ENCODE peak calls at places on chromosome 15, in seven cellular contexts. L, I, N, E, H, V and S are unnamed samples.
A peak's percentile ranks its signal among the peaks of the same experiment; 100 is the strongest.

GRCh38 chr15:36844453-36845094 is 255.8 kb downstream of the MEIS2 start:
- DNase-seq in L (no peak), I (no peak), N (no peak), E (no peak), H (no peak), V (no peak), S (no peak)

GRCh38 chr15:96102631-96103030 is 227.9 kb upstream of the NR2F2 start:
- DNase-seq in L (no peak), I (no peak), N (no peak), E (no peak), H (no peak), V (no peak), S (no peak)

GRCh38 chr15:51738553-51738952 is 1.1 kb upstream of the LYSMD2 start:
- DNase-seq in L (no peak), I (no peak), N (no peak), E (no peak), H (no peak), V (no peak), S (no peak)

GRCh38 chr15:32908135-32908801 is 190.5 kb downstream of the GREM1 start:
- DNase-seq in L (no peak), I (no peak), N (no peak), E (no peak), H (no peak), V (no peak), S (no peak)

GRCh38 chr15:89326316-89326715 is 8.3 kb downstream of the POLG start:
- DNase-seq in L (no peak), I (no peak), N (no peak), E (no peak), H (no peak), V (no peak), S (no peak)

GRCh38 chr15:92079047-92079446 is 225.5 kb downstream of the SLCO3A1 start:
- DNase-seq in L (no peak), I (no peak), N (no peak), E (no peak), H (no peak), V (peak; percentile 37), S (peak; percentile 63)

GRCh38 chr15:27582741-27583400 is 516.2 kb downstream of the OCA2 start:
- DNase-seq in L (no peak), I (no peak), N (no peak), E (no peak), H (no peak), V (no peak), S (no peak)

GRCh38 chr15:51649659-51650521 is 27.3 kb upstream of the DMXL2 start:
- DNase-seq in L (no peak), I (no peak), N (no peak), E (peak; percentile 75), H (no peak), V (peak; percentile 71), S (peak; percentile 53)

GRCh38 chr15:63057454-63058335 is 15.1 kb downstream of the TPM1 start:
- DNase-seq in L (no peak), I (no peak), N (no peak), E (no peak), H (no peak), V (no peak), S (no peak)

GRCh38 chr15:45198337-45199135 is 10.8 kb upstream of the SHF start:
- DNase-seq in L (peak; percentile 96), I (peak; percentile 94), N (peak; percentile 93), E (peak; percentile 62), H (peak; percentile 97), V (peak; percentile 74), S (peak; percentile 88)

GRCh38 chr15:60972301-60972700 is 256.8 kb downstream of the RORA start:
- DNase-seq in L (no peak), I (no peak), N (no peak), E (no peak), H (no peak), V (no peak), S (no peak)

GRCh38 chr15:71666723-71667122 is 143.6 kb upstream of the NR2E3 start:
- DNase-seq in L (no peak), I (no peak), N (no peak), E (no peak), H (no peak), V (no peak), S (no peak)

GRCh38 chr15:95304116-95304873 is 1026.2 kb upstream of the NR2F2 start:
- DNase-seq in L (no peak), I (no peak), N (no peak), E (no peak), H (no peak), V (no peak), S (no peak)

GRCh38 chr15:60476713-60477112 is 2.2 kb downstream of the ICE2 start:
- DNase-seq in L (no peak), I (no peak), N (no peak), E (no peak), H (no peak), V (no peak), S (no peak)

GRCh38 chr15:72796515-72797337 is 13.2 kb upstream of the ADPGK start:
- DNase-seq in L (peak; percentile 43), I (peak; percentile 69), N (peak; percentile 78), E (peak; percentile 82), H (peak; percentile 56), V (peak; percentile 93), S (peak; percentile 59)

GRCh38 chr15:93118904-93119303 is 29.9 kb upstream of the RGMA start:
- DNase-seq in L (no peak), I (no peak), N (no peak), E (no peak), H (no peak), V (no peak), S (no peak)

GRCh38 chr15:47778263-47778770 is 61.0 kb downstream of the SEMA6D start:
- DNase-seq in L (no peak), I (no peak), N (no peak), E (no peak), H (no peak), V (no peak), S (no peak)

GRCh38 chr15:99605490-99605931 is 39.7 kb downstream of the MEF2A start:
- DNase-seq in L (no peak), I (no peak), N (no peak), E (no peak), H (no peak), V (no peak), S (no peak)

GRCh38 chr15:82890338-82891024 is 62.0 kb downstream of the HOMER2 start:
- DNase-seq in L (no peak), I (no peak), N (no peak), E (no peak), H (no peak), V (peak; percentile 62), S (no peak)

GRCh38 chr15:92921215-92922131 is 21.3 kb downstream of the CHD2 start:
- DNase-seq in L (no peak), I (no peak), N (no peak), E (no peak), H (no peak), V (no peak), S (no peak)

GRCh38 chr15:77915261-77915960 is 162.1 kb downstream of the TBC1D2B start:
- DNase-seq in L (no peak), I (peak; percentile 34), N (no peak), E (no peak), H (no peak), V (no peak), S (no peak)

GRCh38 chr15:66907826-66908502 is 157.4 kb upstream of the SMAD3 start:
- DNase-seq in L (no peak), I (no peak), N (peak; percentile 77), E (no peak), H (no peak), V (no peak), S (no peak)

GRCh38 chr15:88810449-88810848 is 7.2 kb downstream of the ACAN start:
- DNase-seq in L (no peak), I (no peak), N (no peak), E (no peak), H (no peak), V (no peak), S (no peak)

DNA sequence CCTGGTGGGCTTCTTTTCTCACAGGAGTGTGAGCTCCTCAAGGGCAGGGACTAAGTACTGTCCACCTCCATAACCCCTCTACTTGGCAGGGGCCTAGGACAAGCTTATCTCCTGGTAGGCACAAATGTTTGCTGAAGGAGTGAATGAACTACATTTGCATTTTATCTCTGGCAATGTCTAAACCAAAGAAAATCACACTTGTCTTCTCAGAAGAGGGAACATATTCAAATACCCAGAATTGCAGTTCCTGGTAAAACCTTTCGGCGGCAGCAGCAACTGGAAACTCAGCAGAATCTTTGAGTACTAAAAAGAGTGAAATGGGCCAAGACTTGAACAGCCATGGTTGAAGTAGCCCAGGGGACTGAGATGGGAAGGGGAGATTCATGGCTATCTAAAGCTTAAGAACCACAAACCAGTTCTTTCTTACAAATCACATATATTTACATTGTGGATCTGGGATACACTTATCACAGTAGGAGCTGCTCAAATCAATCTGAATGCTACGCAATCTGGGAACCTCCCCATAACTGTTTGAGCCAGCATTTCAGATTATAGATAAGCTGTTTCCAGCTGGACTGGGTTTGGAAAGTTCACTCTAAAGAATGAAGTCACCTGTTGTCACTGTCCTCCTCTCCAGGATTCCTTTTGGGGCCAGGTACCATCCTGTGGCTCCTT is 18.7 kb upstream of the PTPN9 start:
- DNase-seq in L (peak; percentile 47), I (no peak), N (no peak), E (peak; percentile 38), H (no peak), V (no peak), S (no peak)
- TF ChIP-seq CTCF in L (peak; percentile 31), I (peak; percentile 8), N (peak; percentile 50), E (peak; percentile 36), H (no peak), V (peak; percentile 50), S (peak; percentile 38)

GRCh38 chr15:90413411-90414379 is 25.7 kb downstream of the IQGAP1 start:
- DNase-seq in L (no peak), I (no peak), N (no peak), E (no peak), H (no peak), V (no peak), S (no peak)

GRCh38 chr15:90408657-90409056 is 20.6 kb downstream of the IQGAP1 start:
- DNase-seq in L (no peak), I (no peak), N (no peak), E (no peak), H (no peak), V (no peak), S (no peak)

GRCh38 chr15:90412356-90413194 is 24.5 kb downstream of the IQGAP1 start:
- DNase-seq in L (peak; percentile 59), I (no peak), N (peak; percentile 63), E (no peak), H (no peak), V (no peak), S (no peak)

GRCh38 chr15:90407871-90408317 is 19.9 kb downstream of the IQGAP1 start:
- DNase-seq in L (no peak), I (no peak), N (no peak), E (no peak), H (no peak), V (no peak), S (no peak)

GRCh38 chr15:90411176-90411575 is 23.1 kb downstream of the IQGAP1 start:
- DNase-seq in L (no peak), I (no peak), N (no peak), E (no peak), H (no peak), V (no peak), S (no peak)
- H3K4me1 ChIP-seq in L (peaks cover 70% of the 10 kb centered on the region), I (peaks cover 50% of the 10 kb centered on the region), N (peaks cover 86% of the 10 kb centered on the region), E (peaks cover 63% of the 10 kb centered on the region), H (peaks cover 7% of the 10 kb centered on the region), V (no peaks in the 10 kb centered on the region), S (no peaks in the 10 kb centered on the region)

GRCh38 chr15:90869601-90870353 is 1.4 kb downstream of the FURIN start:
- DNase-seq in L (no peak), I (peak; percentile 75), N (peak; percentile 88), E (no peak), H (peak; percentile 41), V (no peak), S (no peak)
- H3K4me3 ChIP-seq in L (peak overlapping the region; percentile 91), I (no peak overlapping the region), N (peak overlapping the region; percentile 81), E (peak overlapping the region; percentile 4), H (no peak overlapping the region), V (no peak overlapping the region), S (no peak overlapping the region)

GRCh38 chr15:80180468-80180867 is 27.7 kb downstream of the FAH start:
- DNase-seq in L (no peak), I (no peak), N (no peak), E (no peak), H (no peak), V (no peak), S (no peak)
- TF ChIP-seq CTCF in L (no peak), I (no peak), N (no peak), E (no peak), H (no peak), V (no peak), S (no peak)